ENCODE peak calls at places on chromosome 7, in eight cellular contexts. F is K562, V is IMR-90, Y is WTC11, Q is SK-N-SH, W is HepG2, X is H1, T is GM12878. A is an unnamed sample.

GRCh38 chr7:129122751-129123516 is 21.6 kb upstream of the TSPAN33 start:
- DNase-seq in F (no peak), V (peak; percentile 21), Y (no peak), Q (no peak), W (no peak), X (no peak), T (peak; percentile 95), A (no peak)

GRCh38 chr7:116525298-116525912 is 569 bp downstream of the CAV1 start:
- DNase-seq in F (peak; percentile 56), V (no peak), Y (peak; percentile 44), Q (peak; percentile 49), W (no peak), X (no peak), T (no peak), A (peak; percentile 45)

GRCh38 chr7:7909376-7909775 is 59.2 kb upstream of the GLCCI1 start:
- DNase-seq in F (no peak), V (peak; percentile 41), Y (no peak), Q (no peak), W (no peak), X (no peak), T (no peak), A (no peak)

GRCh38 chr7:69349291-69349690 is 249.0 kb upstream of the AUTS2 start:
- DNase-seq in F (no peak), V (no peak), Y (no peak), Q (no peak), W (no peak), X (no peak), T (no peak), A (no peak)

GRCh38 chr7:124718032-124718766 is 47.4 kb downstream of the GPR37 start:
- DNase-seq in F (no peak), V (peak; percentile 96), Y (no peak), Q (no peak), W (peak; percentile 35), X (no peak), T (no peak), A (no peak)

GRCh38 chr7:129184979-129185670 is 3.3 kb upstream of the SMO start:
- DNase-seq in F (no peak), V (no peak), Y (no peak), Q (no peak), W (no peak), X (no peak), T (no peak), A (no peak)

GRCh38 chr7:34488766-34489165 is 169.3 kb upstream of the NPSR1 start:
- DNase-seq in F (no peak), V (no peak), Y (no peak), Q (no peak), W (no peak), X (no peak), T (no peak), A (no peak)

GRCh38 chr7:30159153-30159552 is 24.4 kb downstream of the MTURN start:
- DNase-seq in F (no peak), V (no peak), Y (no peak), Q (no peak), W (no peak), X (no peak), T (no peak), A (no peak)

GRCh38 chr7:110007316-110007910 is 1083.5 kb upstream of the LRRN3 start:
- DNase-seq in F (no peak), V (no peak), Y (no peak), Q (no peak), W (no peak), X (no peak), T (no peak), A (no peak)

GRCh38 chr7:134851141-134851540 is 71.7 kb downstream of the CALD1 start:
- DNase-seq in F (no peak), V (no peak), Y (no peak), Q (no peak), W (no peak), X (no peak), T (no peak), A (no peak)

GRCh38 chr7:64182036-64182790 is 24.8 kb upstream of the ZNF735 start:
- DNase-seq in F (no peak), V (no peak), Y (no peak), Q (peak; percentile 32), W (no peak), X (no peak), T (no peak), A (no peak)

GRCh38 chr7:123771846-123772245 is 23.0 kb upstream of the WASL start:
- DNase-seq in F (no peak), V (no peak), Y (no peak), Q (no peak), W (no peak), X (no peak), T (no peak), A (no peak)

GRCh38 chr7:55155351-55156117 is 136.7 kb downstream of the EGFR start:
- DNase-seq in F (no peak), V (no peak), Y (no peak), Q (no peak), W (no peak), X (no peak), T (no peak), A (no peak)

GRCh38 chr7:3493499-3493898 is 192.4 kb downstream of the SDK1 start:
- DNase-seq in F (no peak), V (peak; percentile 67), Y (no peak), Q (no peak), W (peak; percentile 9), X (no peak), T (no peak), A (no peak)

GRCh38 chr7:101474178-101474577 is 111.5 kb downstream of the COL26A1 start:
- DNase-seq in F (no peak), V (no peak), Y (no peak), Q (no peak), W (no peak), X (no peak), T (no peak), A (no peak)

DNA sequence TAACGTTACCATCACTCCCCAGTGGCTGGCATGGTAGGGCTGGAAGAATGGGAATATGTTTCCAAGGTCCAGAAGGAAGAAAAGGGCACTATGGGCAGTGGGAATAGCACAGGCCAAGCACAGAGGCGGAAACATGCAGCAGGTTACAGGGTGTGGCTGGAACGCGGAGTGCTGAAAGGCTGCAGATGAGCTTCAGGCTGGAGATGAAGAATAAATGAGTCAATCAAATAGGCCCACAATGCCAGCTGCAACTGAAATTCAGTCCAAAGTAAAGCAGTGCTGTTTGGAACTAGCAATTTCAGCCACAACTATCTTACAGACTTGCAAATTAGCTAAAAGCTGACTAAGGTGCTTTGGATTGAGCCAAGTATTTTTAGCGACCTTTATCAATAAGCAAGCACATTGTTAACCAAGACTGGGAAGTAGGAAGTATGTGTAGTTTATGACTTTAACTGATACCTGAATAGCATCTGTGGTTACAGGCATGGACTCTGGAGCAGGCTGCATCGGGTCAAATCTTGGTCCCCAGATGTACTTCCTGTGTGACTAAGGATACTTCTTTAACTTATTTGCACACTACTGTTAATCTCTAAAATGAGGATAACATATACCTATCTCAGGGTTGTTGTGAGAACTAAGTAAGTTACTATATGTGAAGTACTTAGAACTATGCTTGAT is 77.5 kb upstream of the CTTNBP2 start:
- DNase-seq in F (no peak), V (no peak), Y (no peak), Q (no peak), W (no peak), X (no peak), T (no peak), A (no peak)
- TF ChIP-seq USF2 in F (no peak), V (no peak), Y (no peak), Q (no peak), W (no peak), X (no peak), T (no peak), A (no peak)

DNA sequence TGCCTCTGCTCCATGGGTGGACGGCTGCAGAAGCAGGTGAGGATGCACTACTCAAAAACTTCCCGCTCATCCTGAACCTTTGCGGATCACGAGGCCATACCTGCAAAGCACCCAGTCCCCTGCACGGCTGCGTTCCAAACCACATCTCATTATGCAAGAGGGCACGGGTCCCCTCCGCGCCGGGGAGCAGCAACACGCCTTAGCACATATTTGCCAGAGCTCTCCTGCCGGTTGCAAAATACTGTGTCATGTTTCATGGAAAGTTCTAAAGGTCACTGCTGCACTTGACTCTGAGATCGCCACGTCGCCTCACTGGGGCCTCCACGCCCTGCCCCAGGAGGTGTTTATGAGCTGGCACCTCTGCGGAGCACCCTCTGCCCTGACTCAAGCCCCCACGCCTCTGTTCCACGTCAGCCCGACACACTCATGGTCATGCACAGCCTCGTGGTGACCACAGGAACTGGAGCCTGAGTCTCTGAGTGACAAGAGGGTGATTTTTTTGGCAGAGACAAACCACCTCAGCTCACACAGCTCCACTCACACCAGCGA is 131.8 kb downstream of the PRKAG2 start:
- DNase-seq in F (peak; percentile 52), V (peak; percentile 89), Y (no peak), Q (no peak), W (peak; percentile 95), X (no peak), T (no peak), A (peak; percentile 92)
- TF ChIP-seq USF2 in F (no peak), V (no peak), Y (no peak), Q (no peak), W (peak; percentile 8), X (no peak), T (no peak), A (peak; percentile 4)

GRCh38 chr7:115297651-115298050 is 375.8 kb downstream of the MDFIC start:
- DNase-seq in F (no peak), V (peak; percentile 64), Y (no peak), Q (no peak), W (no peak), X (no peak), T (no peak), A (peak; percentile 28)
- TF ChIP-seq USF2 in F (no peak), V (no peak), Y (no peak), Q (no peak), W (no peak), X (no peak), T (no peak), A (no peak)

DNA sequence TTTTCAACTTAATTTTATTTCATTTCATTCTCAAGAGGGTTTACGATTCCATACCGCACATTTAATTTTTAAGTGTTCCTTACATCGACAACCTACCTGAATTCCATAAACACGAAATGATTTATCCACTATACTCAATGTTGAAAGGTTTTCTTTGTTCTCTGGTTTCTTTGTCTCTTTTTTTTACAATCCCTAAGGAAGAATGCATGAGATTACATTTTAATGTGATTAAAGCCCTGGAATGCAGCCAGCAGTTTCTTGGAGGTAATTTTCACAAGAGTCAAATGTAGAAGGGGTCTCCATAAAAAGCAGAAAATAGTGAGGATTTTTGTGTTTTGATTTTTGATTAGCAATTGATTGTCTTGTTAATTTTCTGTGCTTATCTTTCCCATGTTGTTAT is 59.2 kb upstream of the ADCY1 start:
- DNase-seq in F (no peak), V (no peak), Y (no peak), Q (no peak), W (no peak), X (no peak), T (no peak), A (no peak)
- TF ChIP-seq USF2 in F (no peak), V (no peak), Y (no peak), Q (no peak), W (no peak), X (no peak), T (no peak), A (no peak)